ENCODE peak calls at places on chromosomes 6 and 20, in ten cellular contexts. M is IMR-90; Q is ascending aorta; O is endodermal cell; L is CD8-positive, alpha-beta T cell; C is adrenal gland; N is AG04450; Z is colonic mucosa; B is transverse colon; G is CD4-positive, alpha-beta T cell. Y is an unnamed sample.
A peak's percentile ranks its signal among the peaks of the same experiment; 100 is the strongest.

GRCh38 chr6:130367767-130368166 is 1.9 kb downstream of the TMEM200A start:
- DNase-seq in O (no peak), N (no peak), C (no peak), M (no peak), Z (no peak), G (no peak), B (no peak), Q (no peak), L (no peak), Y (no peak)

GRCh38 chr6:152720964-152721363 is 23.3 kb downstream of the MYCT1 start:
- DNase-seq in O (no peak), G (no peak), Q (no peak), Z (no peak), M (peak; percentile 12), L (no peak), C (no peak), B (no peak), N (no peak), Y (no peak)

GRCh38 chr6:31336872-31337496 is 20.0 kb downstream of the HLA-B start:
- DNase-seq in C (no peak), G (no peak), O (no peak), L (no peak), Z (no peak), Q (no peak), B (no peak), M (no peak), N (no peak), Y (no peak)

GRCh38 chr6:93416575-93417420 is 2.6 kb downstream of the EPHA7 start:
- DNase-seq in O (peak; percentile 83), G (no peak), Q (no peak), M (no peak), B (peak; percentile 8), C (no peak), N (no peak), Z (peak; percentile 23), L (no peak), Y (peak; percentile 44)

GRCh38 chr6:146090474-146090873 is 61.6 kb downstream of the GRM1 start:
- DNase-seq in L (no peak), B (no peak), Z (no peak), G (no peak), N (no peak), M (no peak), C (no peak), Q (no peak), O (no peak), Y (no peak)

GRCh38 chr6:106085984-106086832 is at the start of gene PRDM1:
- DNase-seq in N (no peak), M (peak; percentile 72), C (peak; percentile 82), L (peak; percentile 76), G (peak; percentile 68), O (peak; percentile 94), B (peak; percentile 95), Z (peak; percentile 92), Q (peak; percentile 45), Y (peak; percentile 94)

GRCh38 chr6:36129889-36130671 is at the start of gene MAPK13:
- DNase-seq in N (no peak), O (peak; percentile 80), C (peak; percentile 63), M (peak; percentile 40), Z (peak; percentile 63), L (no peak), G (peak; percentile 32), B (peak; percentile 74), Q (no peak), Y (peak; percentile 71)

GRCh38 chr6:128358111-128358780 is 162.2 kb downstream of the PTPRK start:
- DNase-seq in C (no peak), O (no peak), Q (no peak), B (no peak), N (no peak), Z (no peak), G (no peak), M (peak; percentile 40), L (no peak), Y (no peak)

GRCh38 chr20:6651016-6651415 is 116.5 kb upstream of the BMP2 start:
- DNase-seq in N (no peak), C (peak; percentile 84), B (peak; percentile 28), Q (no peak), Z (no peak), O (no peak), M (peak; percentile 9), L (no peak), G (no peak), Y (no peak)

GRCh38 chr20:49285813-49286494 is 8.1 kb upstream of the ZNFX1 start:
- DNase-seq in Z (no peak), N (no peak), C (peak; percentile 25), O (peak; percentile 55), B (no peak), Q (no peak), L (no peak), M (no peak), G (no peak), Y (no peak)
- H3K9me3 ChIP-seq in Z (no peaks in the 10 kb centered on the region), N (peaks cover 36% of the 10 kb centered on the region), C (no peaks in the 10 kb centered on the region), O (peaks cover 41% of the 10 kb centered on the region), B (peaks cover 28% of the 10 kb centered on the region), Q (peaks cover 55% of the 10 kb centered on the region), L (peaks cover 49% of the 10 kb centered on the region), M (peaks cover 22% of the 10 kb centered on the region), G (peaks cover 78% of the 10 kb centered on the region), Y (peaks cover 41% of the 10 kb centered on the region)

GRCh38 chr6:132666118-132666517 is 7.1 kb upstream of the TAAR1 start:
- DNase-seq in M (no peak), O (no peak), Q (no peak), Z (no peak), B (no peak), C (no peak), L (no peak), G (no peak), N (no peak), Y (no peak)

GRCh38 chr6:132661906-132662305 is 2.9 kb upstream of the TAAR1 start:
- DNase-seq in G (no peak), Z (no peak), M (no peak), C (no peak), B (no peak), N (no peak), Q (no peak), O (no peak), L (no peak), Y (no peak)

GRCh38 chr6:132664309-132665034 is 5.5 kb upstream of the TAAR1 start:
- DNase-seq in M (no peak), O (no peak), Q (no peak), C (no peak), B (no peak), L (no peak), N (no peak), G (no peak), Z (no peak), Y (no peak)

GRCh38 chr6:132659082-132659481 is at the start of gene TAAR1:
- DNase-seq in N (no peak), L (no peak), Z (no peak), B (no peak), O (no peak), G (no peak), M (no peak), C (no peak), Q (no peak), Y (no peak)

GRCh38 chr6:132663661-132664060 is 4.7 kb upstream of the TAAR1 start:
- DNase-seq in B (no peak), N (no peak), Q (no peak), O (no peak), M (peak; percentile 26), Z (no peak), C (no peak), G (no peak), L (no peak), Y (no peak)
- H3K27ac ChIP-seq in B (no peak overlapping the region), N (no peak overlapping the region), Q (no peak overlapping the region), O (no peak overlapping the region), M (no peak overlapping the region), Z (no peak overlapping the region), C (no peak overlapping the region), G (no peak overlapping the region), L (no peak overlapping the region), Y (no peak overlapping the region)

GRCh38 chr20:4195499-4195898 is 180.1 kb upstream of the RNF24 start:
- DNase-seq in M (peak; percentile 18), Q (no peak), N (no peak), G (no peak), C (no peak), L (no peak), B (no peak), O (peak; percentile 82), Z (no peak), Y (no peak)
- TF ChIP-seq CTCF in M (peak; percentile 37), Q (no peak), N (peak; percentile 60), G (no peak), C (peak; percentile 32), L (no peak), B (no peak), O (peak; percentile 77), Z (peak; percentile 12), Y (peak; percentile 26)

DNA sequence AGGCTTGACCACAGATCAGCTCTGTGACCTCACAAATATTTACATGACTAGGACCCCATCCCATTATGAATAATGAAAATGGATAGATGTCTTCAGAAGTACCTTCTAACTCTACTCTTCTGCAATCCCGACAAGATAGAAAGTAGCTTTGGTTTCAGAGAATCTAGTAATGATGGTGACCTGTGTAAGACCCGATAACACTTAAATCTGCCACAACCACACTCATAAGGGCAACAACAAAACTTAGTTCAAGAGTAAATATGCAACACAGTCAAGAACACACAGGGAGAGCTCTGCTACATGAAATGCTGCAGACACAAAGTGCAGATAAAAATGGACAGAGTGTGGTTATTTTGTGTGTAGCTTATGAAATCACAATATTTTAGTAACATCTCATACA is 9.6 kb downstream of the CHD6 start:
- DNase-seq in L (no peak), Z (no peak), N (no peak), Q (no peak), G (no peak), B (no peak), O (no peak), M (no peak), C (no peak), Y (no peak)
- H3K9me3 ChIP-seq in L (no peaks in the 10 kb centered on the region), Z (no peaks in the 10 kb centered on the region), N (no peaks in the 10 kb centered on the region), Q (no peaks in the 10 kb centered on the region), G (no peaks in the 10 kb centered on the region), B (no peaks in the 10 kb centered on the region), O (no peaks in the 10 kb centered on the region), M (no peaks in the 10 kb centered on the region), C (no peaks in the 10 kb centered on the region), Y (no peaks in the 10 kb centered on the region)

GRCh38 chr6:12356431-12356830 is 66.3 kb downstream of the EDN1 start:
- DNase-seq in M (no peak), O (no peak), N (no peak), Z (no peak), Q (no peak), C (no peak), L (no peak), G (no peak), B (no peak), Y (no peak)

GRCh38 chr6:12356983-12357972 is 67.1 kb downstream of the EDN1 start:
- DNase-seq in Q (no peak), G (no peak), M (no peak), L (no peak), N (no peak), Z (no peak), B (no peak), C (no peak), O (no peak), Y (no peak)

GRCh38 chr6:12354499-12354898 is 64.3 kb downstream of the EDN1 start:
- DNase-seq in C (peak; percentile 83), Q (no peak), N (no peak), Z (no peak), M (peak; percentile 47), G (no peak), B (peak; percentile 34), L (no peak), O (peak; percentile 69), Y (no peak)

GRCh38 chr6:12353731-12354130 is 63.6 kb downstream of the EDN1 start:
- DNase-seq in G (no peak), Q (no peak), Z (no peak), B (no peak), L (no peak), M (no peak), N (no peak), C (no peak), O (no peak), Y (no peak)

GRCh38 chr6:12355354-12355753 is 65.2 kb downstream of the EDN1 start:
- DNase-seq in C (no peak), Q (no peak), N (no peak), Z (no peak), G (no peak), B (no peak), L (no peak), O (no peak), M (no peak), Y (no peak)
- H3K27ac ChIP-seq in C (no peak overlapping the region), Q (peak overlapping the region; percentile 74), N (no peak overlapping the region), Z (no peak overlapping the region), G (no peak overlapping the region), B (no peak overlapping the region), L (no peak overlapping the region), O (no peak overlapping the region), M (no peak overlapping the region), Y (no peak overlapping the region)